ENCODE peak calls at places on chromosomes 13 and 19, in eight cellular contexts. One of them, this sample, is unnamed.

GRCh38 chr13:94667190-94667589 is 45.2 kb downstream of the SOX21 start:
- DNase-seq in astrocyte of the hippocampus: no peak
- DNase-seq in NCI-H187 treated with DMSO at 0.1 percent for 48 hours: no peak
- DNase-seq in NCI-H1105 treated with DMSO at 0.1 percent for 48 hours: no peak
- DNase-seq in T-helper 9 cell: no peak
- DNase-seq in mucosa of descending colon: no peak
- DNase-seq in WTC11: no peak
- DNase-seq in T-helper 2 cell: no peak
- DNase-seq in this sample: no peak

GRCh38 chr13:72541674-72542073 is 185.8 kb downstream of the MZT1 start:
- DNase-seq in astrocyte of the hippocampus: no peak
- DNase-seq in NCI-H187 treated with DMSO at 0.1 percent for 48 hours: no peak
- DNase-seq in NCI-H1105 treated with DMSO at 0.1 percent for 48 hours: no peak
- DNase-seq in T-helper 9 cell: no peak
- DNase-seq in mucosa of descending colon: no peak
- DNase-seq in WTC11: no peak
- DNase-seq in T-helper 2 cell: no peak
- DNase-seq in this sample: no peak

GRCh38 chr13:44474122-44474910 is 100.7 kb downstream of the SERP2 start:
- DNase-seq in astrocyte of the hippocampus: no peak
- DNase-seq in NCI-H187 treated with DMSO at 0.1 percent for 48 hours: no peak
- DNase-seq in NCI-H1105 treated with DMSO at 0.1 percent for 48 hours: no peak
- DNase-seq in T-helper 9 cell: no peak
- DNase-seq in mucosa of descending colon: no peak
- DNase-seq in WTC11: no peak
- DNase-seq in T-helper 2 cell: no peak
- DNase-seq in this sample: no peak

GRCh38 chr13:105665284-105665683 is 870.2 kb downstream of the EFNB2 start:
- DNase-seq in astrocyte of the hippocampus: peak; percentile 89
- DNase-seq in NCI-H187 treated with DMSO at 0.1 percent for 48 hours: no peak
- DNase-seq in NCI-H1105 treated with DMSO at 0.1 percent for 48 hours: no peak
- DNase-seq in T-helper 9 cell: no peak
- DNase-seq in mucosa of descending colon: no peak
- DNase-seq in WTC11: no peak
- DNase-seq in T-helper 2 cell: no peak
- DNase-seq in this sample: peak; percentile 10

GRCh38 chr19:6530385-6531162 is at the start of gene TNFSF9:
- DNase-seq in astrocyte of the hippocampus: peak; percentile 89
- DNase-seq in NCI-H187 treated with DMSO at 0.1 percent for 48 hours: no peak
- DNase-seq in NCI-H1105 treated with DMSO at 0.1 percent for 48 hours: peak; percentile 50
- DNase-seq in T-helper 9 cell: peak; percentile 78
- DNase-seq in mucosa of descending colon: peak; percentile 96
- DNase-seq in WTC11: peak; percentile 86
- DNase-seq in T-helper 2 cell: peak; percentile 76
- DNase-seq in this sample: peak; percentile 95

GRCh38 chr13:40271931-40272775 is 394.3 kb downstream of the FOXO1 start:
- DNase-seq in astrocyte of the hippocampus: peak; percentile 94
- DNase-seq in NCI-H187 treated with DMSO at 0.1 percent for 48 hours: no peak
- DNase-seq in NCI-H1105 treated with DMSO at 0.1 percent for 48 hours: no peak
- DNase-seq in T-helper 9 cell: no peak
- DNase-seq in mucosa of descending colon: no peak
- DNase-seq in WTC11: no peak
- DNase-seq in T-helper 2 cell: no peak
- DNase-seq in this sample: peak; percentile 86

GRCh38 chr19:6238643-6239281 is 41.0 kb downstream of the MLLT1 start:
- DNase-seq in astrocyte of the hippocampus: peak; percentile 56
- DNase-seq in NCI-H187 treated with DMSO at 0.1 percent for 48 hours: no peak
- DNase-seq in NCI-H1105 treated with DMSO at 0.1 percent for 48 hours: no peak
- DNase-seq in T-helper 9 cell: no peak
- DNase-seq in mucosa of descending colon: peak; percentile 28
- DNase-seq in WTC11: no peak
- DNase-seq in T-helper 2 cell: no peak
- DNase-seq in this sample: peak; percentile 63

GRCh38 chr19:43779820-43780219 is 953 bp downstream of the KCNN4 start:
- DNase-seq in astrocyte of the hippocampus: no peak
- DNase-seq in NCI-H187 treated with DMSO at 0.1 percent for 48 hours: no peak
- DNase-seq in NCI-H1105 treated with DMSO at 0.1 percent for 48 hours: no peak
- DNase-seq in T-helper 9 cell: no peak
- DNase-seq in mucosa of descending colon: no peak
- DNase-seq in WTC11: no peak
- DNase-seq in T-helper 2 cell: no peak
- DNase-seq in this sample: no peak

GRCh38 chr13:113971471-113972231 is 2.2 kb downstream of the C13orf46 start:
- DNase-seq in astrocyte of the hippocampus: no peak
- DNase-seq in NCI-H187 treated with DMSO at 0.1 percent for 48 hours: no peak
- DNase-seq in NCI-H1105 treated with DMSO at 0.1 percent for 48 hours: no peak
- DNase-seq in T-helper 9 cell: no peak
- DNase-seq in mucosa of descending colon: peak; percentile 25
- DNase-seq in WTC11: peak; percentile 10
- DNase-seq in T-helper 2 cell: no peak
- DNase-seq in this sample: no peak

GRCh38 chr19:37999309-38000213 is 92.6 kb downstream of the SIPA1L3 start:
- DNase-seq in astrocyte of the hippocampus: peak; percentile 91
- DNase-seq in NCI-H187 treated with DMSO at 0.1 percent for 48 hours: no peak
- DNase-seq in NCI-H1105 treated with DMSO at 0.1 percent for 48 hours: no peak
- DNase-seq in T-helper 9 cell: no peak
- DNase-seq in mucosa of descending colon: no peak
- DNase-seq in WTC11: no peak
- DNase-seq in T-helper 2 cell: no peak
- DNase-seq in this sample: peak; percentile 96

GRCh38 chr19:23823952-23824389 is 65.3 kb upstream of the ZNF681 start:
- DNase-seq in astrocyte of the hippocampus: no peak
- DNase-seq in NCI-H187 treated with DMSO at 0.1 percent for 48 hours: no peak
- DNase-seq in NCI-H1105 treated with DMSO at 0.1 percent for 48 hours: peak; percentile 36
- DNase-seq in T-helper 9 cell: peak; percentile 2
- DNase-seq in mucosa of descending colon: peak; percentile 48
- DNase-seq in WTC11: peak; percentile 50
- DNase-seq in T-helper 2 cell: no peak
- DNase-seq in this sample: peak; percentile 9

GRCh38 chr13:39054112-39054511 is 15.9 kb downstream of the NHLRC3 start:
- DNase-seq in astrocyte of the hippocampus: no peak
- DNase-seq in NCI-H187 treated with DMSO at 0.1 percent for 48 hours: no peak
- DNase-seq in NCI-H1105 treated with DMSO at 0.1 percent for 48 hours: no peak
- DNase-seq in T-helper 9 cell: no peak
- DNase-seq in mucosa of descending colon: no peak
- DNase-seq in WTC11: no peak
- DNase-seq in T-helper 2 cell: no peak
- DNase-seq in this sample: no peak

GRCh38 chr19:12481781-12482504 is 2.7 kb downstream of the ZNF709 start:
- DNase-seq in astrocyte of the hippocampus: no peak
- DNase-seq in NCI-H187 treated with DMSO at 0.1 percent for 48 hours: no peak
- DNase-seq in NCI-H1105 treated with DMSO at 0.1 percent for 48 hours: no peak
- DNase-seq in T-helper 9 cell: no peak
- DNase-seq in mucosa of descending colon: no peak
- DNase-seq in WTC11: no peak
- DNase-seq in T-helper 2 cell: no peak
- DNase-seq in this sample: no peak

GRCh38 chr19:18843960-18844359 is 12.2 kb downstream of the UPF1 start:
- DNase-seq in astrocyte of the hippocampus: no peak
- DNase-seq in NCI-H187 treated with DMSO at 0.1 percent for 48 hours: no peak
- DNase-seq in NCI-H1105 treated with DMSO at 0.1 percent for 48 hours: no peak
- DNase-seq in T-helper 9 cell: no peak
- DNase-seq in mucosa of descending colon: no peak
- DNase-seq in WTC11: no peak
- DNase-seq in T-helper 2 cell: no peak
- DNase-seq in this sample: no peak

GRCh38 chr13:110405597-110406450 is 98.7 kb downstream of the COL4A2 start:
- DNase-seq in astrocyte of the hippocampus: peak; percentile 75
- DNase-seq in NCI-H187 treated with DMSO at 0.1 percent for 48 hours: no peak
- DNase-seq in NCI-H1105 treated with DMSO at 0.1 percent for 48 hours: no peak
- DNase-seq in T-helper 9 cell: no peak
- DNase-seq in mucosa of descending colon: no peak
- DNase-seq in WTC11: no peak
- DNase-seq in T-helper 2 cell: no peak
- DNase-seq in this sample: peak; percentile 63

GRCh38 chr19:48708471-48708870 is 11.1 kb downstream of the MAMSTR start:
- DNase-seq in astrocyte of the hippocampus: no peak
- DNase-seq in NCI-H187 treated with DMSO at 0.1 percent for 48 hours: no peak
- DNase-seq in NCI-H1105 treated with DMSO at 0.1 percent for 48 hours: no peak
- DNase-seq in T-helper 9 cell: no peak
- DNase-seq in mucosa of descending colon: peak; percentile 23
- DNase-seq in WTC11: no peak
- DNase-seq in T-helper 2 cell: no peak
- DNase-seq in this sample: no peak

GRCh38 chr13:33746867-33747266 is 71.1 kb upstream of the RFC3 start:
- DNase-seq in astrocyte of the hippocampus: no peak
- DNase-seq in NCI-H187 treated with DMSO at 0.1 percent for 48 hours: no peak
- DNase-seq in NCI-H1105 treated with DMSO at 0.1 percent for 48 hours: no peak
- DNase-seq in T-helper 9 cell: no peak
- DNase-seq in mucosa of descending colon: no peak
- DNase-seq in WTC11: no peak
- DNase-seq in T-helper 2 cell: no peak
- DNase-seq in this sample: no peak

GRCh38 chr19:17757125-17757524 is 5.8 kb downstream of the FCHO1 start:
- DNase-seq in astrocyte of the hippocampus: peak; percentile 89
- DNase-seq in NCI-H187 treated with DMSO at 0.1 percent for 48 hours: no peak
- DNase-seq in NCI-H1105 treated with DMSO at 0.1 percent for 48 hours: peak; percentile 82
- DNase-seq in T-helper 9 cell: no peak
- DNase-seq in mucosa of descending colon: peak; percentile 73
- DNase-seq in WTC11: no peak
- DNase-seq in T-helper 2 cell: no peak
- DNase-seq in this sample: peak; percentile 86

GRCh38 chr13:85995788-85996418 is 196.7 kb upstream of the SLITRK6 start:
- DNase-seq in astrocyte of the hippocampus: no peak
- DNase-seq in NCI-H187 treated with DMSO at 0.1 percent for 48 hours: no peak
- DNase-seq in NCI-H1105 treated with DMSO at 0.1 percent for 48 hours: peak; percentile 66
- DNase-seq in T-helper 9 cell: no peak
- DNase-seq in mucosa of descending colon: no peak
- DNase-seq in WTC11: no peak
- DNase-seq in T-helper 2 cell: no peak
- DNase-seq in this sample: no peak

GRCh38 chr19:48814895-48815294 is 4.1 kb upstream of the BCAT2 start:
- DNase-seq in astrocyte of the hippocampus: no peak
- DNase-seq in NCI-H187 treated with DMSO at 0.1 percent for 48 hours: no peak
- DNase-seq in NCI-H1105 treated with DMSO at 0.1 percent for 48 hours: no peak
- DNase-seq in T-helper 9 cell: no peak
- DNase-seq in mucosa of descending colon: peak; percentile 23
- DNase-seq in WTC11: no peak
- DNase-seq in T-helper 2 cell: no peak
- DNase-seq in this sample: no peak

GRCh38 chr19:37778613-37779138 is 710 bp downstream of the ZNF573 start:
- DNase-seq in astrocyte of the hippocampus: no peak
- DNase-seq in NCI-H187 treated with DMSO at 0.1 percent for 48 hours: no peak
- DNase-seq in NCI-H1105 treated with DMSO at 0.1 percent for 48 hours: no peak
- DNase-seq in T-helper 9 cell: no peak
- DNase-seq in mucosa of descending colon: no peak
- DNase-seq in WTC11: no peak
- DNase-seq in T-helper 2 cell: no peak
- DNase-seq in this sample: no peak

GRCh38 chr19:29576761-29577661 is 29.1 kb upstream of the POP4 start:
- DNase-seq in astrocyte of the hippocampus: no peak
- DNase-seq in NCI-H187 treated with DMSO at 0.1 percent for 48 hours: no peak
- DNase-seq in NCI-H1105 treated with DMSO at 0.1 percent for 48 hours: no peak
- DNase-seq in T-helper 9 cell: no peak
- DNase-seq in mucosa of descending colon: no peak
- DNase-seq in WTC11: no peak
- DNase-seq in T-helper 2 cell: no peak
- DNase-seq in this sample: peak; percentile 87

GRCh38 chr19:58356971-58357797 is 3.9 kb upstream of the A1BG start:
- DNase-seq in astrocyte of the hippocampus: peak; percentile 12
- DNase-seq in NCI-H187 treated with DMSO at 0.1 percent for 48 hours: no peak
- DNase-seq in NCI-H1105 treated with DMSO at 0.1 percent for 48 hours: no peak
- DNase-seq in T-helper 9 cell: no peak
- DNase-seq in mucosa of descending colon: no peak
- DNase-seq in WTC11: no peak
- DNase-seq in T-helper 2 cell: no peak
- DNase-seq in this sample: no peak

GRCh38 chr13:30618186-30618937 is 642 bp downstream of the USPL1 start:
- DNase-seq in astrocyte of the hippocampus: peak; percentile 31
- DNase-seq in NCI-H187 treated with DMSO at 0.1 percent for 48 hours: no peak
- DNase-seq in NCI-H1105 treated with DMSO at 0.1 percent for 48 hours: no peak
- DNase-seq in T-helper 9 cell: no peak
- DNase-seq in mucosa of descending colon: peak; percentile 59
- DNase-seq in WTC11: no peak
- DNase-seq in T-helper 2 cell: no peak
- DNase-seq in this sample: no peak

GRCh38 chr13:24119593-24120508 is 40.7 kb upstream of the SPATA13 start:
- DNase-seq in astrocyte of the hippocampus: peak; percentile 59
- DNase-seq in NCI-H187 treated with DMSO at 0.1 percent for 48 hours: no peak
- DNase-seq in NCI-H1105 treated with DMSO at 0.1 percent for 48 hours: no peak
- DNase-seq in T-helper 9 cell: no peak
- DNase-seq in mucosa of descending colon: no peak
- DNase-seq in WTC11: no peak
- DNase-seq in T-helper 2 cell: no peak
- DNase-seq in this sample: no peak

GRCh38 chr13:25987987-25988386 is 63.8 kb downstream of the SHISA2 start:
- DNase-seq in astrocyte of the hippocampus: no peak
- DNase-seq in NCI-H187 treated with DMSO at 0.1 percent for 48 hours: no peak
- DNase-seq in NCI-H1105 treated with DMSO at 0.1 percent for 48 hours: no peak
- DNase-seq in T-helper 9 cell: no peak
- DNase-seq in mucosa of descending colon: no peak
- DNase-seq in WTC11: no peak
- DNase-seq in T-helper 2 cell: no peak
- DNase-seq in this sample: no peak

GRCh38 chr13:85266331-85266730 is 532.9 kb downstream of the SLITRK6 start:
- DNase-seq in astrocyte of the hippocampus: no peak
- DNase-seq in NCI-H187 treated with DMSO at 0.1 percent for 48 hours: no peak
- DNase-seq in NCI-H1105 treated with DMSO at 0.1 percent for 48 hours: no peak
- DNase-seq in T-helper 9 cell: no peak
- DNase-seq in mucosa of descending colon: no peak
- DNase-seq in WTC11: no peak
- DNase-seq in T-helper 2 cell: no peak
- DNase-seq in this sample: peak; percentile 40

GRCh38 chr19:53333071-53333465 is 481 bp upstream of the ZNF845 start:
- DNase-seq in astrocyte of the hippocampus: peak; percentile 70
- DNase-seq in NCI-H187 treated with DMSO at 0.1 percent for 48 hours: no peak
- DNase-seq in NCI-H1105 treated with DMSO at 0.1 percent for 48 hours: peak; percentile 49
- DNase-seq in T-helper 9 cell: peak; percentile 8
- DNase-seq in mucosa of descending colon: peak; percentile 55
- DNase-seq in WTC11: peak; percentile 65
- DNase-seq in T-helper 2 cell: peak; percentile 23
- DNase-seq in this sample: peak; percentile 56

GRCh38 chr19:1884719-1885334 is 469 bp downstream of the ABHD17A start:
- DNase-seq in astrocyte of the hippocampus: peak; percentile 44
- DNase-seq in NCI-H187 treated with DMSO at 0.1 percent for 48 hours: no peak
- DNase-seq in NCI-H1105 treated with DMSO at 0.1 percent for 48 hours: no peak
- DNase-seq in T-helper 9 cell: no peak
- DNase-seq in mucosa of descending colon: peak; percentile 63
- DNase-seq in WTC11: no peak
- DNase-seq in T-helper 2 cell: no peak
- DNase-seq in this sample: peak; percentile 33

GRCh38 chr19:15038304-15038703 is 11.0 kb upstream of the CASP14 start:
- DNase-seq in astrocyte of the hippocampus: no peak
- DNase-seq in NCI-H187 treated with DMSO at 0.1 percent for 48 hours: no peak
- DNase-seq in NCI-H1105 treated with DMSO at 0.1 percent for 48 hours: no peak
- DNase-seq in T-helper 9 cell: no peak
- DNase-seq in mucosa of descending colon: no peak
- DNase-seq in WTC11: no peak
- DNase-seq in T-helper 2 cell: no peak
- DNase-seq in this sample: no peak

This sample was measured in Daoy.